ENCODE peak calls at places on chromosomes 4 and X, in five cellular contexts. K is HCEC 1CT, Y is HuH-7, R is HFFc6, L is astrocyte. G is an unnamed sample.

GRCh38 chrX:22912598-22912997 is 87.2 kb upstream of the DDX53 start:
- DNase-seq in Y (no peak), K (no peak), R (no peak), L (no peak), G (peak)

GRCh38 chr4:185589067-185589844 is 53.9 kb upstream of the PDLIM3 start:
- DNase-seq in K (no peak), R (peak), Y (no peak), L (peak), G (peak)

GRCh38 chrX:97308161-97308560 is 424.5 kb downstream of the RPA4 start:
- DNase-seq in R (peak), K (peak), L (peak), Y (no peak), G (no peak)

GRCh38 chr4:41106694-41107419 is 107.5 kb downstream of the APBB2 start:
- DNase-seq in R (no peak), K (no peak), L (no peak), Y (no peak), G (no peak)

GRCh38 chr4:48109413-48110263 is 24.4 kb downstream of the TXK start:
- DNase-seq in R (peak), Y (peak), L (peak), K (peak), G (peak)

GRCh38 chrX:37783284-37783683 is 3.4 kb downstream of the CYBB start:
- DNase-seq in Y (no peak), R (no peak), L (no peak), K (no peak), G (no peak)

GRCh38 chr4:37946503-37947179 is 13.6 kb upstream of the PTTG2 start:
- DNase-seq in L (no peak), R (no peak), K (no peak), Y (no peak), G (no peak)

GRCh38 chr4:11611868-11612267 is 183.2 kb upstream of the HS3ST1 start:
- DNase-seq in L (no peak), Y (no peak), R (no peak), K (no peak), G (no peak)

GRCh38 chr4:1802720-1803522 is 9.8 kb downstream of the FGFR3 start:
- DNase-seq in L (no peak), R (no peak), Y (no peak), K (no peak), G (no peak)

GRCh38 chrX:119429471-119429870 is 30.3 kb downstream of the SLC25A43 start:
- DNase-seq in L (peak), Y (no peak), K (peak), R (no peak), G (no peak)

GRCh38 chrX:48695524-48695875 is 1.0 kb upstream of the SUV39H1 start:
- DNase-seq in R (no peak), K (no peak), L (peak), Y (no peak), G (peak)

GRCh38 chr4:112532267-112532666 is 16.3 kb upstream of the NEUROG2 start:
- DNase-seq in R (peak), Y (no peak), L (peak), K (peak), G (peak)

GRCh38 chrX:154366666-154367055 is 7.8 kb downstream of the FLNA start:
- DNase-seq in R (no peak), Y (no peak), K (no peak), L (no peak), G (peak)

GRCh38 chrX:11597479-11597878 is 68.2 kb downstream of the ARHGAP6 start:
- DNase-seq in R (no peak), L (peak), Y (no peak), K (no peak), G (no peak)

GRCh38 chr4:70399319-70399718 is 1.6 kb downstream of the OPRPN start:
- DNase-seq in K (no peak), Y (no peak), R (no peak), L (no peak), G (no peak)

GRCh38 chrX:2336181-2336580 is 164.6 kb downstream of the DHRSX start:
- DNase-seq in R (no peak), L (no peak), K (no peak), Y (no peak), G (no peak)

GRCh38 chrX:39973810-39974209 is 123.9 kb downstream of the BCOR start:
- DNase-seq in K (no peak), R (no peak), Y (no peak), L (no peak), G (no peak)

GRCh38 chrX:14359727-14360126 is 169.6 kb upstream of the GLRA2 start:
- DNase-seq in L (no peak), R (no peak), Y (no peak), K (no peak), G (no peak)